ENCODE peak calls at places on chromosome 20, in nine cellular contexts. M, Z, V, G, Y, W, O, H and E are unnamed samples.

GRCh38 chr20:11912013-11912663 is 5.6 kb upstream of the BTBD3 start:
- DNase-seq in M (peak), Z (no peak), V (no peak), G (no peak), Y (no peak), W (no peak), O (no peak), H (no peak), E (no peak)

GRCh38 chr20:19205999-19206398 is 6.4 kb upstream of the SLC24A3 start:
- DNase-seq in M (peak), Z (peak), V (peak), G (peak), Y (peak), W (peak), O (peak), H (peak), E (peak)

GRCh38 chr20:63740070-63740500 is 509 bp downstream of the SLC2A4RG start:
- DNase-seq in M (peak), Z (no peak), V (peak), G (peak), Y (no peak), W (peak), O (peak), H (no peak), E (peak)

GRCh38 chr20:41499961-41500725 is 118.0 kb downstream of the CHD6 start:
- DNase-seq in M (no peak), Z (no peak), V (no peak), G (no peak), Y (no peak), W (no peak), O (no peak), H (no peak), E (no peak)

GRCh38 chr20:60297649-60298048 is 339.4 kb downstream of the CDH26 start:
- DNase-seq in M (no peak), Z (peak), V (no peak), G (no peak), Y (no peak), W (no peak), O (no peak), H (no peak), E (no peak)

GRCh38 chr20:25296094-25297093 is 48.5 kb downstream of the PYGB start:
- DNase-seq in M (peak), Z (no peak), V (no peak), G (no peak), Y (no peak), W (no peak), O (no peak), H (no peak), E (no peak)

GRCh38 chr20:23340524-23340923 is 10.1 kb upstream of the NXT1 start:
- DNase-seq in M (peak), Z (peak), V (no peak), G (no peak), Y (peak), W (no peak), O (peak), H (peak), E (no peak)

GRCh38 chr20:940926-941325 is 24.8 kb upstream of the ANGPT4 start:
- DNase-seq in M (no peak), Z (no peak), V (no peak), G (no peak), Y (no peak), W (no peak), O (no peak), H (no peak), E (no peak)

GRCh38 chr20:60224914-60225313 is 266.7 kb downstream of the CDH26 start:
- DNase-seq in M (peak), Z (no peak), V (no peak), G (no peak), Y (no peak), W (no peak), O (no peak), H (no peak), E (no peak)

GRCh38 chr20:2289475-2289874 is 6.3 kb upstream of the TGM3 start:
- DNase-seq in M (no peak), Z (no peak), V (no peak), G (no peak), Y (no peak), W (no peak), O (no peak), H (no peak), E (no peak)

GRCh38 chr20:44641305-44641704 is 10.2 kb downstream of the ADA start:
- DNase-seq in M (no peak), Z (no peak), V (no peak), G (no peak), Y (no peak), W (no peak), O (no peak), H (no peak), E (no peak)

GRCh38 chr20:44640522-44640921 is 11.0 kb downstream of the ADA start:
- DNase-seq in M (no peak), Z (no peak), V (no peak), G (no peak), Y (no peak), W (no peak), O (no peak), H (no peak), E (no peak)

GRCh38 chr20:44643596-44644383 is 7.7 kb downstream of the ADA start:
- DNase-seq in M (peak), Z (no peak), V (peak), G (no peak), Y (no peak), W (peak), O (peak), H (peak), E (peak)

GRCh38 chr20:44643154-44643519 is 8.4 kb downstream of the ADA start:
- DNase-seq in M (no peak), Z (no peak), V (no peak), G (no peak), Y (no peak), W (no peak), O (no peak), H (no peak), E (no peak)

GRCh38 chr20:44642203-44643153 is 9.0 kb downstream of the ADA start:
- DNase-seq in M (peak), Z (peak), V (peak), G (peak), Y (no peak), W (peak), O (peak), H (peak), E (no peak)
- H3K4me3 ChIP-seq in M (no peak), Z (no peak), V (peak), G (no peak), Y (no peak), W (peak), O (no peak), H (peak), E (peak)

GRCh38 chr20:48701702-48702101 is 126.1 kb downstream of the PREX1 start:
- DNase-seq in M (no peak), Z (no peak), V (peak), G (no peak), Y (no peak), W (no peak), O (no peak), H (no peak), E (no peak)

GRCh38 chr20:48695738-48696137 is 132.1 kb downstream of the PREX1 start:
- DNase-seq in M (no peak), Z (no peak), V (no peak), G (no peak), Y (no peak), W (no peak), O (no peak), H (no peak), E (no peak)

GRCh38 chr20:48697845-48698491 is 129.8 kb downstream of the PREX1 start:
- DNase-seq in M (no peak), Z (peak), V (peak), G (peak), Y (no peak), W (no peak), O (no peak), H (peak), E (peak)

GRCh38 chr20:48695255-48695654 is 132.5 kb downstream of the PREX1 start:
- DNase-seq in M (no peak), Z (no peak), V (peak), G (no peak), Y (no peak), W (no peak), O (no peak), H (no peak), E (no peak)

GRCh38 chr20:48698507-48699267 is 129.1 kb downstream of the PREX1 start:
- DNase-seq in M (peak), Z (no peak), V (peak), G (peak), Y (no peak), W (no peak), O (no peak), H (no peak), E (no peak)
- TF ChIP-seq CTCF in M (peak), Z (no peak), V (no peak), G (no peak), Y (no peak), W (no peak), O (no peak), H (no peak), E (no peak)

DNA sequence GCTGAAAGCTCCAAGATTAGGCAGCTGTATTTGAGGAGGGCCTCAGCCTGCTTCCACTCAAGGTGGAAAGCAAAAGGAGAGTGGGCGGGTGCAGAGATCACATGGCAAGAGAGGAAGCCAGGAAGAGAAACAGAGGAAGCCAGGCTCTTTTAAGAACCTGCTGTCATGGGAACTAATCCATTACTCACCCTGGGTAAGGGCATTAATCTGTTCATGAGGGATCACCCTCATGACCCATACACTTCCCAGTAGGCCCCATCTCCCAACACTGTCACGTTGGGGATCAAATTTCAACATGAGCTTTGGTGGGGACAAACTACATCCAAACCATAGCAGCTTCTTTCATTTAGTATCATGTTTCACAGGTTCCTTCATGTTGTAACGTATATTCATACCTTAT is 53.9 kb downstream of the DHX35 start:
- DNase-seq in M (no peak), Z (no peak), V (no peak), G (no peak), Y (no peak), W (no peak), O (no peak), H (no peak), E (no peak)
- H3K27ac ChIP-seq in M (no peak), Z (no peak), V (no peak), G (no peak), Y (no peak), W (no peak), O (no peak), H (no peak), E (no peak)

GRCh38 chr20:34316191-34316814 is 13.1 kb upstream of the AHCY start:
- DNase-seq in M (no peak), Z (no peak), V (no peak), G (no peak), Y (no peak), W (no peak), O (no peak), H (no peak), E (no peak)

GRCh38 chr20:34320861-34321260 is 17.7 kb upstream of the AHCY start:
- DNase-seq in M (no peak), Z (no peak), V (no peak), G (no peak), Y (no peak), W (no peak), O (no peak), H (no peak), E (no peak)

GRCh38 chr20:34322267-34323105 is 19.3 kb upstream of the AHCY start:
- DNase-seq in M (no peak), Z (no peak), V (no peak), G (no peak), Y (no peak), W (no peak), O (no peak), H (no peak), E (no peak)

GRCh38 chr20:34315236-34315635 is 12.1 kb upstream of the AHCY start:
- DNase-seq in M (no peak), Z (no peak), V (no peak), G (no peak), Y (no peak), W (no peak), O (no peak), H (no peak), E (no peak)

GRCh38 chr20:34318609-34319443 is 15.7 kb upstream of the AHCY start:
- DNase-seq in M (peak), Z (no peak), V (no peak), G (no peak), Y (no peak), W (no peak), O (no peak), H (no peak), E (no peak)
- H3K4me3 ChIP-seq in M (no peak), Z (no peak), V (no peak), G (no peak), Y (no peak), W (no peak), O (no peak), H (no peak), E (no peak)

GRCh38 chr20:52193133-52193532 is 1.6 kb upstream of the ZFP64 start:
- DNase-seq in M (no peak), Z (no peak), V (no peak), G (no peak), Y (no peak), W (no peak), O (no peak), H (no peak), E (no peak)

GRCh38 chr20:52191132-52191435 is 495 bp downstream of the ZFP64 start:
- DNase-seq in M (peak), Z (no peak), V (no peak), G (no peak), Y (no peak), W (no peak), O (no peak), H (no peak), E (no peak)

GRCh38 chr20:52191436-52192295 is at the start of gene ZFP64:
- DNase-seq in M (peak), Z (peak), V (peak), G (peak), Y (peak), W (peak), O (peak), H (peak), E (peak)

GRCh38 chr20:52193886-52194545 is 2.4 kb upstream of the ZFP64 start:
- DNase-seq in M (no peak), Z (peak), V (no peak), G (no peak), Y (no peak), W (no peak), O (no peak), H (no peak), E (no peak)

DNA sequence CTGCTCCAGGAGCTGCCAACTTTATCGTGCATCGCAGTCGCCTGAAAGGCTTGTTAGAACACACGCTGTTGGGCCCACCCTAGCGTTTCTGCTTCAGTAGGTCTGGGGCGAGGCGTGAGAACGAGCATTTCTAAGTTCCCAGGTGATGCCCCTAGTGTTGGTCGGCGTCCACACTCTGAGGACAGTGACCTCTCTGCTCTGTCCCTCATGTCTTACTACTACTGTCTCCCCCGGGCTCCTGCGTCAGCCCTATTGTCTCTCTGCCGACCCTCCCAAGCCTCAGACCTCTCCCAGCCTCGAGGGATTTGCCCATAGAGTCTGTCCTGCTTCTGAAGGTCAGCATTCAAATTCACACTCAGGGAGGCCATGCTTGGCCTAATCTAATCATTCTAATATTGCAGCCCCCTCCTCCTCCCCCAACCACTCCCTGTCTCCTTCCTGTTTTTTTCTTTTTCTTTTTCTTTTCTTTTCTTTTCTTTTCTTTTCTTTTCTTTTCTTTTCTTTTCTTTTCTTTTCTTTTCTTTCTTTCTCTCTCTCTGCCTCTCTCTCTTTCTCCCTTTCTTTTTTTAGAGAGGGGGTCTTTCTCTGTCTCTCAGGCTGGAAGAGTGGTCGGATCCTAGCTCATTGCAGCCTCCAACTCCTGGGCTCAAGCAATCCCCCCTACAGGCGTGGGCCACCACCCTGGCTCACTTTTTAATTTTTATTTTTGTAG is 873 bp upstream of the ZFP64 start:
- DNase-seq in M (no peak), Z (no peak), V (peak), G (no peak), Y (no peak), W (no peak), O (peak), H (peak), E (no peak)
- TF ChIP-seq CTCF in M (no peak), Z (no peak), V (peak), G (peak), Y (no peak), W (no peak), O (no peak), H (no peak), E (no peak)

DNA sequence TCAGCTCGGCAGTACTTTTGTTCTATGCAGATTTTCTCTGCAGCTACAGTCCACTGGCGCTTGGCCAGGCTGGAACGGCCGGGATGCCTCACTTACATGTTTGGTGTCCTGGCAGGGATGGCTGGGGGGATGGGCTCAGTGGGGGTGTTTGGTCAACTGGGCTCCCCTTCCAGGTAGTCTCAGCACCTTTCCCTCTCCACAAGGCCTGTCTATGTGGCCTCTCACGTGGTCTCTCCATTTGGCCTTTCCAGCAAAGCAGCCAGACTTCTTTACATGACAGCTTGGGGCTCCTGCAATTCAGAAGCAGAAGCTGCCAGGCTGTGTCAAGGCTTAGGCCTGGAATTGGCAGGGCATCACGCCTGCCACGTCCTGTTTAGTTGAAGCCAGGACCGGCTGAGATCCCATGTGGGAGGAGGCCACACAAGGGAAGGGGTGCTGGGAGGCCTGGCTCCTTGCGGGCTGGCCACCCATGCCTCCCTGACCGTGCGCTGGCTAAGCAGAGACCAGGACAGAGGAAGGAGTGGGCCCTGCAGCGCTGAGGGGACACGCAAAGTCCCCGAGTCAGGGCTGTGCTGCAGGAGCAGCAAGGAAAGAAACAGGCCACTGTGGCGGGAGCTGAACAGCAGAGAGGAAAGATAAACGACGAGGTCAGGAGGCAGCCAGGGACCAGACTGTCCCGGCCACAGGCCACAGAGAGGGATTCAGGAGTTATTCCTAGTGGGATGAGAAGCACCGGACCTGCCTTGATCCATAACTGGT is 38.9 kb downstream of the MGME1 start:
- DNase-seq in M (no peak), Z (peak), V (no peak), G (no peak), Y (no peak), W (no peak), O (peak), H (peak), E (no peak)
- H3K27ac ChIP-seq in M (no peak), Z (peak), V (no peak), G (no peak), Y (no peak), W (no peak), O (no peak), H (no peak), E (no peak)

DNA sequence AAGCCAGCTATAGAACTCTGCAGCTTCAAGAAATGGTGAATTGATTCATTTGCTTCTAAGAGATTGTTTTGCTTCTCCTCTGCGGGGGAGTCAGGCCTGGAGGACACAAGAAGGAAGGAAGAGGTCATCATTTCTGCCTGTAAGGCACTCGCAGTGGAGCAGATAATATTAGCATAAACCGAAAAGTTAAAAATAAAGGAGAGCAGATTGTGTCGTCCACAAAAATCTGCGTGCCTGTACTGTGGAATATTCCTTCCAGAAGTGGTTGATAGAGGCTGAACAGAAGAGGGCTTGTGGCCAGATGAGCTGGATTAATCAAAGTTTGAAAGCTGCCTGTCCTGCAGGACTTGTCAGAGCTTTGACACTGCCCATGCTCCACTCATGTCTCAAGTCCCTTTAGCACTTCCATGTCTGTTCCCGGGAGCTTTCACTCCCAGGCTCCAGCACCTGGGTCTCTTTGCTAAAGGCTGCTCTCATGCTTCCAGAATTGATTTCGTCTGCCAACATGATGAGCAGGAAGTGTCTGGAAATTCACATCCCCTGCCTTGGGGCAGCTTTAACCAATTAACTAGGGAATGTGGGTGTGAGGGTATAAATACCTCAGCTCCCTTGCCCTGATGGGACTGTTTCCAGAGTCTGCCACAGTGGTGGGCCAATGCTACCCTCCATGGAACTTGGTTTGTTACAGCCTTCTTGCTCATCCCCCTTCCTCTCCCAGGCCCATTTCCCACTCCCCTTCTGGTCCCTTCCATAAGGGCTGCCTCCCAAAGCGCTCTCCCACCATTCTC is 65.1 kb upstream of the STX16 start:
- DNase-seq in M (no peak), Z (no peak), V (no peak), G (no peak), Y (no peak), W (no peak), O (no peak), H (no peak), E (no peak)
- H3K4me3 ChIP-seq in M (no peak), Z (no peak), V (no peak), G (no peak), Y (no peak), W (no peak), O (no peak), H (no peak), E (no peak)

GRCh38 chr20:57503035-57503658 is 21.8 kb downstream of the CTCFL start:
- DNase-seq in M (no peak), Z (no peak), V (no peak), G (no peak), Y (no peak), W (no peak), O (no peak), H (no peak), E (no peak)
- TF ChIP-seq CTCF in M (no peak), Z (no peak), V (no peak), G (no peak), Y (no peak), W (no peak), O (no peak), H (no peak), E (no peak)

GRCh38 chr20:32386091-32386490 is 28.0 kb downstream of the ASXL1 start:
- DNase-seq in M (no peak), Z (peak), V (no peak), G (no peak), Y (no peak), W (no peak), O (no peak), H (no peak), E (no peak)
- H3K27ac ChIP-seq in M (no peak), Z (peak), V (no peak), G (no peak), Y (no peak), W (no peak), O (peak), H (no peak), E (no peak)

GRCh38 chr20:8020314-8021079 is 936 bp upstream of the TMX4 start:
- DNase-seq in M (no peak), Z (no peak), V (no peak), G (no peak), Y (no peak), W (no peak), O (no peak), H (no peak), E (no peak)
- H3K4me3 ChIP-seq in M (peak), Z (no peak), V (peak), G (peak), Y (no peak), W (no peak), O (no peak), H (peak), E (peak)